ENCODE peak calls at places on chromosome 13, in seven cellular contexts. K, B, C, J, L, Z and F are unnamed samples.

GRCh38 chr13:95113601-95114000 is 187.7 kb downstream of the ABCC4 start:
- DNase-seq in L (no peak), K (no peak), C (no peak), J (no peak), Z (no peak), B (no peak), F (no peak)

GRCh38 chr13:52786747-52787146 is 47.1 kb upstream of the CNMD start:
- DNase-seq in J (no peak), L (no peak), Z (no peak), C (no peak), B (no peak), K (no peak), F (peak)

GRCh38 chr13:114222461-114222968 is 12.2 kb upstream of the CDC16 start:
- DNase-seq in K (no peak), C (peak), L (no peak), J (no peak), Z (no peak), B (no peak), F (no peak)

GRCh38 chr13:42364613-42365000 is 92.7 kb downstream of the AKAP11 start:
- DNase-seq in L (no peak), B (no peak), C (no peak), J (no peak), Z (no peak), K (no peak), F (no peak)

GRCh38 chr13:82961757-82962156 is 920.5 kb downstream of the SLITRK1 start:
- DNase-seq in C (no peak), J (no peak), Z (no peak), L (no peak), K (no peak), B (no peak), F (no peak)

GRCh38 chr13:66265446-66265845 is 964.7 kb downstream of the PCDH9 start:
- DNase-seq in B (no peak), C (peak), L (no peak), K (no peak), Z (no peak), J (no peak), F (no peak)

GRCh38 chr13:22091222-22091970 is 420.5 kb downstream of the FGF9 start:
- DNase-seq in C (peak), L (no peak), J (peak), K (no peak), Z (no peak), B (no peak), F (no peak)

GRCh38 chr13:24670927-24671326 is 9.3 kb upstream of the ATP12A start:
- DNase-seq in Z (peak), L (peak), B (no peak), K (no peak), J (no peak), C (no peak), F (peak)

GRCh38 chr13:32901994-32902780 is 114.0 kb upstream of the KL start:
- DNase-seq in J (no peak), L (no peak), B (no peak), Z (no peak), C (no peak), K (no peak), F (no peak)

GRCh38 chr13:107211073-107211472 is 643.1 kb upstream of the ARGLU1 start:
- DNase-seq in C (peak), B (peak), L (peak), K (peak), Z (peak), J (peak), F (peak)

GRCh38 chr13:30438286-30438685 is 16.0 kb downstream of the UBE2L5 start:
- DNase-seq in C (no peak), B (no peak), L (no peak), J (no peak), Z (no peak), K (no peak), F (no peak)

GRCh38 chr13:74003374-74003773 is 130.8 kb downstream of the KLF12 start:
- DNase-seq in K (no peak), Z (no peak), B (no peak), L (no peak), J (no peak), C (peak), F (no peak)

GRCh38 chr13:32993109-32993508 is 23.1 kb upstream of the KL start:
- DNase-seq in C (no peak), B (no peak), K (no peak), L (no peak), J (no peak), Z (no peak), F (no peak)

GRCh38 chr13:80823472-80823871 is 482.5 kb upstream of the SPRY2 start:
- DNase-seq in B (no peak), C (no peak), Z (no peak), L (no peak), K (no peak), J (no peak), F (no peak)

GRCh38 chr13:103178986-103179695 is 112.9 kb upstream of the SLC10A2 start:
- DNase-seq in K (no peak), L (no peak), J (no peak), Z (no peak), C (no peak), B (no peak), F (no peak)

GRCh38 chr13:49694446-49694845 is 3.2 kb upstream of the EBPL start:
- DNase-seq in J (no peak), C (no peak), K (no peak), Z (no peak), B (no peak), L (no peak), F (no peak)

GRCh38 chr13:42048625-42049453 is at the start of gene DGKH:
- DNase-seq in J (peak), B (no peak), Z (peak), K (peak), C (peak), L (peak), F (peak)

GRCh38 chr13:42064966-42065365 is 16.5 kb downstream of the DGKH start:
- DNase-seq in C (no peak), L (no peak), B (no peak), J (no peak), K (no peak), Z (no peak), F (no peak)

GRCh38 chr13:44884076-44884729 is 105.1 kb downstream of the NUFIP1 start:
- DNase-seq in Z (no peak), K (no peak), B (peak), J (no peak), C (peak), L (no peak), F (no peak)

GRCh38 chr13:111460548-111461444 is 140.4 kb downstream of the TEX29 start:
- DNase-seq in L (peak), J (peak), C (peak), K (no peak), B (peak), Z (peak), F (peak)

GRCh38 chr13:102707465-102707864 is 12.6 kb upstream of the METTL21C start:
- DNase-seq in B (peak), J (no peak), L (no peak), K (no peak), Z (no peak), C (peak), F (no peak)

GRCh38 chr13:23087884-23088283 is 92.9 kb upstream of the SGCG start:
- DNase-seq in Z (peak), B (no peak), L (peak), J (no peak), K (no peak), C (peak), F (peak)

GRCh38 chr13:114112231-114112825 is 20.1 kb downstream of the RASA3 start:
- DNase-seq in K (no peak), J (peak), C (peak), L (no peak), B (no peak), Z (peak), F (no peak)

GRCh38 chr13:40060318-40061007 is 405.0 kb downstream of the COG6 start:
- DNase-seq in B (peak), Z (no peak), J (peak), C (no peak), K (no peak), L (no peak), F (no peak)

GRCh38 chr13:29474991-29475390 is 120.5 kb downstream of the SLC7A1 start:
- DNase-seq in J (no peak), K (no peak), C (peak), Z (no peak), L (no peak), B (no peak), F (no peak)

GRCh38 chr13:57409121-57409520 is 222.4 kb upstream of the PCDH17 start:
- DNase-seq in C (no peak), L (peak), Z (no peak), J (no peak), B (no peak), K (no peak), F (no peak)

GRCh38 chr13:46803586-46803985 is 6.6 kb upstream of the ESD start:
- DNase-seq in B (no peak), J (no peak), C (peak), K (no peak), L (no peak), Z (no peak), F (no peak)

GRCh38 chr13:40191186-40191980 is 475.1 kb downstream of the FOXO1 start:
- DNase-seq in K (no peak), J (no peak), Z (no peak), L (no peak), B (no peak), C (no peak), F (no peak)

GRCh38 chr13:95608640-95609280 is 35.7 kb downstream of the DZIP1 start:
- DNase-seq in K (no peak), J (no peak), Z (no peak), C (no peak), B (no peak), L (no peak), F (no peak)

GRCh38 chr13:80256352-80256932 is 84.5 kb downstream of the SPRY2 start:
- DNase-seq in B (no peak), J (no peak), K (no peak), L (no peak), C (no peak), Z (no peak), F (no peak)

GRCh38 chr13:30289533-30289932 is 17.8 kb downstream of the KATNAL1 start:
- DNase-seq in J (no peak), B (no peak), C (no peak), L (no peak), Z (no peak), K (no peak), F (no peak)

GRCh38 chr13:80161896-80162295 is 179.0 kb downstream of the SPRY2 start:
- DNase-seq in Z (no peak), K (no peak), J (no peak), B (no peak), L (no peak), C (peak), F (no peak)

GRCh38 chr13:76790519-76791289 is 95.5 kb downstream of the KCTD12 start:
- DNase-seq in J (no peak), C (no peak), Z (no peak), B (no peak), K (no peak), L (no peak), F (no peak)

GRCh38 chr13:72745260-72745659 is 17.5 kb downstream of the BORA start:
- DNase-seq in J (no peak), Z (no peak), B (no peak), C (peak), K (no peak), L (no peak), F (no peak)

GRCh38 chr13:27926644-27927434 is 7.0 kb downstream of the PDX1 start:
- DNase-seq in Z (peak), K (no peak), C (no peak), J (no peak), L (peak), B (no peak), F (no peak)

GRCh38 chr13:25232937-25233515 is 54.3 kb downstream of the MTMR6 start:
- DNase-seq in K (no peak), C (peak), J (no peak), L (no peak), Z (no peak), B (no peak), F (no peak)

GRCh38 chr13:99507054-99507453 is 5.8 kb downstream of the TM9SF2 start:
- DNase-seq in L (no peak), K (no peak), B (no peak), J (no peak), C (no peak), Z (no peak), F (no peak)

GRCh38 chr13:99506632-99507031 is 5.4 kb downstream of the TM9SF2 start:
- DNase-seq in L (no peak), K (no peak), C (no peak), J (no peak), B (no peak), Z (no peak), F (no peak)

GRCh38 chr13:99509477-99509876 is 8.2 kb downstream of the TM9SF2 start:
- DNase-seq in Z (no peak), C (no peak), J (no peak), L (no peak), B (no peak), K (no peak), F (no peak)

GRCh38 chr13:99501952-99502310 is 659 bp downstream of the TM9SF2 start:
- DNase-seq in Z (no peak), K (no peak), L (no peak), B (no peak), J (no peak), C (peak), F (no peak)

DNA sequence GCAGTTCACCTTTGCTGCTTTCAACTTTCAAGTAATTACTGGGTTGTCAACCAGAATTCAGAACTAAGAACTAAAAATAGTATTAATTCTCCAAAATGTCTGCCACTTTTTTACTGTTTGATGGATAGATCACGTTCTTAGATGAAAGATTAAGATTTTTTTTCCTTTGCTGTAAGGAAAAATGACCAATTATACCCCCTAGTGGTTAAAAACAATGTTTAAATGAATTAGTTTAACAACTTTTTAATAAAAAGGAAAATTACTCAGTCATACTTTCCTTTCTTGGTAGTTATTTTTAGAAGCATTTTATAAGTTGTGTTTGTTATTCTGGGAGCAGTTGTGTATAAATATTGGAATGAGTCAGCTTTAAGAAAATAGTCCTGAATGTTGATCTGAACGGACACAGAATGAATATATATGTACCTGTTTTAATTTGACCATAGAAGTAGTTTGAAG is 4.6 kb downstream of the TM9SF2 start:
- DNase-seq in Z (no peak), J (no peak), L (no peak), C (peak), K (no peak), B (no peak), F (no peak)
- TF ChIP-seq CTCF in Z (no peak), J (peak), L (peak), C (peak), K (peak), B (no peak), F (no peak)

GRCh38 chr13:110068176-110068473 is 238.8 kb downstream of the COL4A1 start:
- DNase-seq in J (no peak), Z (no peak), C (no peak), K (no peak), B (no peak), L (no peak), F (no peak)

GRCh38 chr13:110070046-110070445 is 236.9 kb downstream of the COL4A1 start:
- DNase-seq in K (no peak), Z (no peak), J (no peak), B (no peak), C (no peak), L (no peak), F (no peak)

GRCh38 chr13:110070511-110071120 is 236.3 kb downstream of the COL4A1 start:
- DNase-seq in J (no peak), C (peak), L (no peak), Z (no peak), K (no peak), B (peak), F (no peak)

GRCh38 chr13:110073982-110074381 is 233.0 kb downstream of the COL4A1 start:
- DNase-seq in J (no peak), B (no peak), K (no peak), L (peak), C (no peak), Z (no peak), F (no peak)
- TF ChIP-seq CTCF in J (no peak), B (no peak), K (no peak), L (peak), C (no peak), Z (no peak), F (no peak)

DNA sequence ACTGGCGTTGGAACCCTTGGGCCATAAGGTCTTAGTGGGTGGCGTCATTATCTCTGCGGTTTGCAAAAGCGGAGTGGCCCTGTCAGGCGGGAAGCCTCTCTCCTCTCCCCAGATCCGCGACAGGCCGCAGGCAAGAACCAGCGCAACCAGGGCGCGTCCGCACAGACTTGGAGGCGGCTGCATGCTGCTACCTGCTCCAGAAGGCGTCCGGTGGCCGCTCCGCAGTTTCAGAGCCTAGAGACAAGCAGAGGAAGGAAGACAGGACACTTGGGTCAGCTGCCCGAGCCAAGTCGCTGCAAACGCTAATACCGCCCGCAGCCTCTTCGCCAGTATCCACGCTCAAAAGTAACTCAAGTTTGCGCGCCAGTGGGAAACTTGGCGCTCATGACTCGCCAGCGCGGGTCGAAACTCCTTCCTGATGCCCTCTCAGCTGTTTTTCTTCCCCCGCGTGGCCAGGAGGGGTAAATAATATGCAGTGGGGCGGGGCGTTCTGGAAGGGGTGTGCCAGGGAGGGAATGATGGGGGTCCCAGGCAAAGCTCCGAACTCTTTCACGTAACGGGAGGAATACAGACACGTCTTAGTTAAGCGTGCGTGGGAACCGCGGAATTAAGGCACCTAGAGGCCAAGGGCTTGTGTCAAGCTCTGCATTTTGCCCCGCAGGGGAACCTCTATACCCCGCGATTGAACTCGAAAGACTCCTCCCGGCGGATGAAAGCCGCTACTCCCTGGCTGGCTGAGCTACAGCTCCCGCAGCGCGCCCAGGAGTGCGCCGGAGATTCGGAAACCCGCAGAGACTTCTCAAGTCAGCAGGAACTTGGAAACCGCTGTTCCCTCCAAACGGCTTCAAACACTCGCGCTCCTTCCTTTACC is at the start of gene EDNRB:
- DNase-seq in K (no peak), J (peak), B (no peak), L (peak), Z (peak), C (peak), F (no peak)
- TF ChIP-seq CTCF in K (no peak), J (no peak), B (no peak), L (no peak), Z (no peak), C (no peak), F (no peak)

GRCh38 chr13:110275931-110276552 is 30.9 kb downstream of the COL4A1 start:
- DNase-seq in Z (no peak), K (no peak), B (no peak), L (no peak), J (peak), C (no peak), F (no peak)

GRCh38 chr13:110272651-110273050 is 34.3 kb downstream of the COL4A1 start:
- DNase-seq in C (no peak), K (no peak), B (no peak), L (no peak), J (no peak), Z (no peak), F (no peak)

GRCh38 chr13:110276553-110276950 is 30.4 kb downstream of the COL4A1 start:
- DNase-seq in L (no peak), B (no peak), C (no peak), K (no peak), Z (no peak), J (no peak), F (no peak)

GRCh38 chr13:110273254-110273653 is 33.7 kb downstream of the COL4A1 start:
- DNase-seq in L (no peak), B (no peak), Z (no peak), C (no peak), J (no peak), K (no peak), F (no peak)

GRCh38 chr13:110274687-110275086 is 32.3 kb downstream of the COL4A1 start:
- DNase-seq in J (no peak), L (no peak), C (no peak), B (no peak), Z (no peak), K (no peak), F (no peak)
- TF ChIP-seq CTCF in J (no peak), L (peak), C (peak), B (peak), Z (no peak), K (no peak), F (no peak)

GRCh38 chr13:48233097-48233885 is at the start of gene ITM2B:
- DNase-seq in Z (peak), B (no peak), C (peak), K (peak), L (peak), J (no peak), F (peak)
- TF ChIP-seq CTCF in Z (no peak), B (no peak), C (peak), K (peak), L (peak), J (no peak), F (peak)

DNA sequence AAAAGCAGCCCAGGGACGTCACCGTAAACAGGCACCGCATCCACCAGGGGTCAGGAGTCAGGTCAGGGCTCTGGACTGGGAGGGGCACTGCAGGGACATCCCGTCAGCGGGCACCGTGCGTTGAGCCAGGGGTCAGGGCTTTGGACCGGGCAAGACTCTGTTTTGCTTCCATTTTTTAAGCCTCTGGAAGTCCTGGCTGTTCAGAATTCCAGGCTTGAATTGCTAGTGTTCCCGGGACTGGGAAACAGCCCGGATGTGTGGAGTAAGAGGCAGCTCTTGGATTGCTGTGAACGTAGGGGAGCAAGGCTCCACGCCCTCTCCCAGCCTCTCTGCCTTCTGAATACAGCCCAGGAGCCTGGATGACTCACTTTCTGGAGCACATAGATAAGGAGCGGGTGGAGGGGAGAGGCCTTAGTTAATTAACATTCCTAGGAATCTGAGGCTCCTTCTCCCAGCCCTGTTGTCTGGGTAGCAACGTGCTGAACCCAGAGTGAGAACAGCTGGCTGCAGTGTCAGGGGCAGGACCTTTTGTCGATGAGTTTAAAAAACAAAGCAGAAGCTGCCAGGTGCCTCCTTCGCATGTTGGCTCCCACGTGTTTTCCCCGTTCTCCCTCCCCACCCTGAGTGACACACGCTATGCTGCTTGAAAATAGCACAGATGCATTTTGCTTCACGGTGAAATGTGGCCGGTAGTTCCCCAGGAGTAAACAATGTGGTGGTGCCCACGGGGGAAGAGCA is 21.9 kb downstream of the ATP11A start:
- DNase-seq in Z (peak), B (peak), L (peak), C (peak), J (peak), K (peak), F (peak)
- TF ChIP-seq CTCF in Z (no peak), B (peak), L (peak), C (no peak), J (no peak), K (peak), F (no peak)